ENCODE peak calls at places on chromosomes 12 and 14, in nine cellular contexts. One of them, this sample, is unnamed.

GRCh38 chr14:93676416-93676958 is 111.8 kb downstream of the PRIMA1 start:
- DNase-seq in foreskin fibroblast: no peak
- DNase-seq in left ventricle myocardium inferior: no peak
- DNase-seq in CD8-positive, alpha-beta T cell: no peak
- DNase-seq in upper lobe of right lung: no peak
- DNase-seq in A549: no peak
- DNase-seq in fibroblast of lung: no peak
- DNase-seq in body of pancreas: no peak
- DNase-seq in AG09309: no peak
- DNase-seq in this sample: no peak

GRCh38 chr12:46472893-46473633 is 100.5 kb upstream of the SLC38A2 start:
- DNase-seq in fibroblast of lung: peak; percentile 78
- DNase-seq in CD8-positive, alpha-beta T cell: no peak
- DNase-seq in upper lobe of right lung: no peak
- DNase-seq in A549: no peak
- DNase-seq in AG09309: no peak
- DNase-seq in left ventricle myocardium inferior: no peak
- DNase-seq in foreskin fibroblast: peak; percentile 53
- DNase-seq in body of pancreas: peak; percentile 27
- DNase-seq in this sample: peak; percentile 94

GRCh38 chr14:38786921-38787320 is 316.1 kb downstream of the SEC23A start:
- DNase-seq in fibroblast of lung: no peak
- DNase-seq in foreskin fibroblast: no peak
- DNase-seq in body of pancreas: no peak
- DNase-seq in left ventricle myocardium inferior: no peak
- DNase-seq in upper lobe of right lung: no peak
- DNase-seq in A549: no peak
- DNase-seq in CD8-positive, alpha-beta T cell: no peak
- DNase-seq in AG09309: no peak
- DNase-seq in this sample: no peak

GRCh38 chr14:68655021-68655811 is 137.7 kb downstream of the ZFP36L1 start:
- DNase-seq in CD8-positive, alpha-beta T cell: no peak
- DNase-seq in AG09309: no peak
- DNase-seq in upper lobe of right lung: no peak
- DNase-seq in body of pancreas: peak; percentile 67
- DNase-seq in fibroblast of lung: peak; percentile 51
- DNase-seq in foreskin fibroblast: no peak
- DNase-seq in left ventricle myocardium inferior: no peak
- DNase-seq in A549: no peak
- DNase-seq in this sample: no peak

GRCh38 chr12:118980407-118981014 is 830 bp upstream of the SRRM4 start:
- DNase-seq in A549: no peak
- DNase-seq in foreskin fibroblast: no peak
- DNase-seq in left ventricle myocardium inferior: no peak
- DNase-seq in AG09309: no peak
- DNase-seq in fibroblast of lung: no peak
- DNase-seq in body of pancreas: no peak
- DNase-seq in CD8-positive, alpha-beta T cell: no peak
- DNase-seq in upper lobe of right lung: no peak
- DNase-seq in this sample: no peak

GRCh38 chr14:68089146-68089715 is 269.7 kb downstream of the RAD51B start:
- DNase-seq in upper lobe of right lung: no peak
- DNase-seq in A549: peak; percentile 67
- DNase-seq in fibroblast of lung: peak; percentile 39
- DNase-seq in AG09309: no peak
- DNase-seq in CD8-positive, alpha-beta T cell: no peak
- DNase-seq in foreskin fibroblast: no peak
- DNase-seq in left ventricle myocardium inferior: no peak
- DNase-seq in body of pancreas: no peak
- DNase-seq in this sample: peak; percentile 25

GRCh38 chr12:129550353-129550752 is 353.5 kb downstream of the TMEM132D start:
- DNase-seq in fibroblast of lung: no peak
- DNase-seq in foreskin fibroblast: no peak
- DNase-seq in AG09309: no peak
- DNase-seq in upper lobe of right lung: peak; percentile 75
- DNase-seq in A549: no peak
- DNase-seq in left ventricle myocardium inferior: no peak
- DNase-seq in CD8-positive, alpha-beta T cell: no peak
- DNase-seq in body of pancreas: peak; percentile 67
- DNase-seq in this sample: no peak

GRCh38 chr12:125220404-125221273 is 155.4 kb downstream of the AACS start:
- DNase-seq in CD8-positive, alpha-beta T cell: no peak
- DNase-seq in body of pancreas: peak; percentile 88
- DNase-seq in fibroblast of lung: no peak
- DNase-seq in left ventricle myocardium inferior: no peak
- DNase-seq in A549: no peak
- DNase-seq in upper lobe of right lung: no peak
- DNase-seq in foreskin fibroblast: no peak
- DNase-seq in AG09309: no peak
- DNase-seq in this sample: peak; percentile 42

GRCh38 chr14:95523051-95523817 is 6.8 kb upstream of the SYNE3 start:
- DNase-seq in A549: no peak
- DNase-seq in foreskin fibroblast: no peak
- DNase-seq in left ventricle myocardium inferior: no peak
- DNase-seq in upper lobe of right lung: no peak
- DNase-seq in CD8-positive, alpha-beta T cell: peak; percentile 44
- DNase-seq in fibroblast of lung: no peak
- DNase-seq in body of pancreas: no peak
- DNase-seq in AG09309: no peak
- DNase-seq in this sample: peak; percentile 58

GRCh38 chr12:100672075-100672592 is 98.7 kb downstream of the GAS2L3 start:
- DNase-seq in fibroblast of lung: no peak
- DNase-seq in AG09309: no peak
- DNase-seq in A549: peak; percentile 21
- DNase-seq in body of pancreas: no peak
- DNase-seq in left ventricle myocardium inferior: no peak
- DNase-seq in foreskin fibroblast: no peak
- DNase-seq in upper lobe of right lung: no peak
- DNase-seq in CD8-positive, alpha-beta T cell: peak; percentile 8
- DNase-seq in this sample: no peak

GRCh38 chr12:40444174-40444573 is 219.4 kb downstream of the LRRK2 start:
- DNase-seq in upper lobe of right lung: no peak
- DNase-seq in AG09309: no peak
- DNase-seq in A549: no peak
- DNase-seq in foreskin fibroblast: no peak
- DNase-seq in body of pancreas: no peak
- DNase-seq in CD8-positive, alpha-beta T cell: no peak
- DNase-seq in fibroblast of lung: no peak
- DNase-seq in left ventricle myocardium inferior: no peak
- DNase-seq in this sample: no peak

GRCh38 chr12:40451661-40452060 is 226.9 kb downstream of the LRRK2 start:
- DNase-seq in left ventricle myocardium inferior: no peak
- DNase-seq in body of pancreas: no peak
- DNase-seq in fibroblast of lung: no peak
- DNase-seq in CD8-positive, alpha-beta T cell: no peak
- DNase-seq in A549: no peak
- DNase-seq in AG09309: no peak
- DNase-seq in upper lobe of right lung: no peak
- DNase-seq in foreskin fibroblast: no peak
- DNase-seq in this sample: no peak

DNA sequence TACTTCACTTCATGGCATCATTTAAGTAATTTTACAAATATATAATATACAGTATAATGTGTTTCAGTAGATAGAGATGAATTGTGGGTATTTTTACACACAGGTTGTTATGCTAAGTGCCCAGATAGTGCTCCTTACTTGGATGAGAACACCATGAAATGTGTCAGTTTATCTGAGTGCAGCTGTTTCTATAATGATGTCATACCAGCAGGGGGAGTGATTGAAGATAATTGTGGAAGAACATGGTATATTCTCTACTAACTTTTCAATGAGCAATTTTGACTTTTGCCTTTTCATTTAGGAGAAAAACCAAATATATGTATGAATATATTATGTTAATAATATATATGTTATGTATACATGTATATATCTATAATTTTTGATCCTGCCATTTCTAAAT is 221.6 kb downstream of the LRRK2 start:
- DNase-seq in CD8-positive, alpha-beta T cell: no peak
- DNase-seq in fibroblast of lung: no peak
- DNase-seq in body of pancreas: no peak
- DNase-seq in left ventricle myocardium inferior: no peak
- DNase-seq in upper lobe of right lung: no peak
- DNase-seq in foreskin fibroblast: peak; percentile 0
- DNase-seq in AG09309: no peak
- DNase-seq in A549: peak; percentile 32
- DNase-seq in this sample: peak; percentile 31
- TF ChIP-seq CTCF in CD8-positive, alpha-beta T cell: no peak
- TF ChIP-seq CTCF in fibroblast of lung: peak; percentile 18
- TF ChIP-seq CTCF in body of pancreas: no peak
- TF ChIP-seq CTCF in left ventricle myocardium inferior: peak; percentile 26
- TF ChIP-seq CTCF in upper lobe of right lung: peak; percentile 41
- TF ChIP-seq CTCF in foreskin fibroblast: peak; percentile 22
- TF ChIP-seq CTCF in AG09309: peak; percentile 16
- TF ChIP-seq CTCF in A549: peak; percentile 57
- TF ChIP-seq CTCF in this sample: peak; percentile 50

DNA sequence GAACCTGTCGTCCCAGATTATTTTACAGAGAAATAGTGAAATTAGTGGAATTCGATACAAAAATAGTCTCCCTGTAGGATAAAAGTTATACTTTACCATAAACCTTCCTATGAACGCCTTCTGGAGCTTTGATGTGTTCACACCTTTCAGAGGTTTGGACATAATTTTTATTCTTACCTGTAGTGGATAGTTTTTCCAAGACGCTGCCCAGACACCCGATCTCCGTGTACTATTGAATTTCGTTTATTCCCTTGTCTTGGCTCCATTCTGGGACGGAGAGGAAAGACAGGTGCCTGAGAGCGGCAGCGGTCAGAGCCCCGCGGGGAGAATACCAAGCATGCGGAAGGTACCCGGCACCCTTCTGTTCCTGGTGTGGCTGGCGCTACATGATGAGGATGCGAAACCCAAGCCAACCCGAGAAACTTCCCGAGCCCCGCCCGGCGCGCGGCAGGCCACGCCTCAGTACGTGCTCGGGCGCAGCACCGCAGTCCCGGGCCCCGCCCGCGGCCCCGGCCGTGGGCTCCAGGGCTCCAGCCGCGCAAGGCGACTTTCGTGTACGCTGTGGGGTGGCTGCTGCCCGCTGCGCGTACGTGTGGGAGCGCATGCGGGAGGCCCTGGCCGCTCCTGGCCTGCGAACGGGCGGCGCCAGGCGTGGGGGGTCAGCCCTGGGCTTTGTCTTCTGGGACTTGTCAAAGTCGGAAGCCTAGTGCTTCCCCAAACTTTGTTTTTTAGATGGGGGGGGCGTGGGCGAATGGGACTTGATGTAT is 11.3 kb upstream of the SNAPC1 start:
- DNase-seq in body of pancreas: peak; percentile 83
- DNase-seq in upper lobe of right lung: peak; percentile 94
- DNase-seq in A549: peak; percentile 76
- DNase-seq in fibroblast of lung: peak; percentile 71
- DNase-seq in CD8-positive, alpha-beta T cell: peak; percentile 74
- DNase-seq in AG09309: no peak
- DNase-seq in left ventricle myocardium inferior: peak; percentile 92
- DNase-seq in foreskin fibroblast: peak; percentile 84
- DNase-seq in this sample: peak; percentile 63
- H3K4me3 ChIP-seq in body of pancreas: peak overlapping the region; percentile 34
- H3K4me3 ChIP-seq in upper lobe of right lung: peak overlapping the region; percentile 63
- H3K4me3 ChIP-seq in A549: peak overlapping the region; percentile 38
- H3K4me3 ChIP-seq in fibroblast of lung: peak overlapping the region; percentile 54
- H3K4me3 ChIP-seq in CD8-positive, alpha-beta T cell: peak overlapping the region; percentile 73
- H3K4me3 ChIP-seq in AG09309: peak overlapping the region; percentile 14
- H3K4me3 ChIP-seq in left ventricle myocardium inferior: peak overlapping the region; percentile 70
- H3K4me3 ChIP-seq in foreskin fibroblast: peak overlapping the region; percentile 52
- H3K4me3 ChIP-seq in this sample: peak overlapping the region; percentile 53

DNA sequence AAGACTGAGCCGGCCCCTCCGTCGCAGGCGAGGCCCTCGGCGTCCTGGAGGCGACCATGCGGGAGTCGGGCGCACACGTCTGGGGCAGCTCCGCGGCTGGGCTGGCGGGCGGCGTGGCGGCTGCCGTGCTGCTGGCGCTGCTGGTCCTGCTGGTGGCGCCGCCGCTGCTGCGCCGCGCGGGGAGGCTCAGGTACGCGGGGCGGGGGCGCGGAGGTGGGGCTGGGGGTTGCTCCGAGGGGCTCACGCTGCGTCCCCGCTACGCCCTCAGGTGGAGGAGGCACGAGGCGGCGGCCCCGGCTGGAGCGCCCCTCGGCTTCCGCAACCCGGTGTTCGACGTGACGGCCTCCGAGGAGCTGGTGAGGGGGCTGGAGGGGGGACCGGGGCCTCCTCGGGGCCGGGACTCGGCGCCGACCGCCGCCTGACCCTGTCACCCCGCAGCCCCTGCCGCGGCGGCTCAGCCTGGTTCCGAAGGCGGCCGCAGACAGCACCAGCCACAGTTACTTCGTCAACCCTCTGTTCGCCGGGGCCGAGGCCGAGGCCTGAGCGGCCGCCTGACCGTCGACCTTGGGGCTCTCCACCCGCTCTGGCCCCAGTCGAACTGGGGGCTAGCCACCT is 7.8 kb downstream of the AMN start:
- DNase-seq in body of pancreas: no peak
- DNase-seq in AG09309: no peak
- DNase-seq in upper lobe of right lung: no peak
- DNase-seq in fibroblast of lung: no peak
- DNase-seq in foreskin fibroblast: no peak
- DNase-seq in A549: no peak
- DNase-seq in left ventricle myocardium inferior: no peak
- DNase-seq in CD8-positive, alpha-beta T cell: no peak
- DNase-seq in this sample: no peak
- TF ChIP-seq CTCF in body of pancreas: no peak
- TF ChIP-seq CTCF in AG09309: no peak
- TF ChIP-seq CTCF in upper lobe of right lung: no peak
- TF ChIP-seq CTCF in fibroblast of lung: no peak
- TF ChIP-seq CTCF in foreskin fibroblast: no peak
- TF ChIP-seq CTCF in A549: no peak
- TF ChIP-seq CTCF in left ventricle myocardium inferior: no peak
- TF ChIP-seq CTCF in CD8-positive, alpha-beta T cell: no peak
- TF ChIP-seq CTCF in this sample: no peak

GRCh38 chr14:28785096-28785952 is 18.7 kb downstream of the FOXG1 start:
- DNase-seq in fibroblast of lung: no peak
- DNase-seq in left ventricle myocardium inferior: no peak
- DNase-seq in upper lobe of right lung: no peak
- DNase-seq in foreskin fibroblast: no peak
- DNase-seq in body of pancreas: no peak
- DNase-seq in AG09309: no peak
- DNase-seq in CD8-positive, alpha-beta T cell: no peak
- DNase-seq in A549: no peak
- DNase-seq in this sample: no peak

GRCh38 chr14:28783593-28784143 is 17.1 kb downstream of the FOXG1 start:
- DNase-seq in AG09309: no peak
- DNase-seq in fibroblast of lung: no peak
- DNase-seq in upper lobe of right lung: no peak
- DNase-seq in foreskin fibroblast: no peak
- DNase-seq in body of pancreas: no peak
- DNase-seq in CD8-positive, alpha-beta T cell: no peak
- DNase-seq in A549: no peak
- DNase-seq in left ventricle myocardium inferior: no peak
- DNase-seq in this sample: no peak

GRCh38 chr14:28780843-28781503 is 14.4 kb downstream of the FOXG1 start:
- DNase-seq in upper lobe of right lung: no peak
- DNase-seq in CD8-positive, alpha-beta T cell: no peak
- DNase-seq in A549: no peak
- DNase-seq in left ventricle myocardium inferior: no peak
- DNase-seq in foreskin fibroblast: no peak
- DNase-seq in AG09309: no peak
- DNase-seq in body of pancreas: no peak
- DNase-seq in fibroblast of lung: no peak
- DNase-seq in this sample: no peak

GRCh38 chr14:28779416-28779941 is 12.9 kb downstream of the FOXG1 start:
- DNase-seq in upper lobe of right lung: no peak
- DNase-seq in body of pancreas: no peak
- DNase-seq in left ventricle myocardium inferior: no peak
- DNase-seq in CD8-positive, alpha-beta T cell: no peak
- DNase-seq in fibroblast of lung: no peak
- DNase-seq in AG09309: no peak
- DNase-seq in foreskin fibroblast: no peak
- DNase-seq in A549: no peak
- DNase-seq in this sample: no peak

GRCh38 chr14:28784262-28785021 is 17.9 kb downstream of the FOXG1 start:
- DNase-seq in left ventricle myocardium inferior: no peak
- DNase-seq in upper lobe of right lung: no peak
- DNase-seq in fibroblast of lung: no peak
- DNase-seq in A549: no peak
- DNase-seq in foreskin fibroblast: no peak
- DNase-seq in body of pancreas: no peak
- DNase-seq in AG09309: no peak
- DNase-seq in CD8-positive, alpha-beta T cell: no peak
- DNase-seq in this sample: no peak
- H3K4me3 ChIP-seq in left ventricle myocardium inferior: peak overlapping the region; percentile 51
- H3K4me3 ChIP-seq in upper lobe of right lung: no peak overlapping the region
- H3K4me3 ChIP-seq in fibroblast of lung: no peak overlapping the region
- H3K4me3 ChIP-seq in A549: no peak overlapping the region
- H3K4me3 ChIP-seq in foreskin fibroblast: peak overlapping the region; percentile 49
- H3K4me3 ChIP-seq in body of pancreas: no peak overlapping the region
- H3K4me3 ChIP-seq in AG09309: no peak overlapping the region
- H3K4me3 ChIP-seq in CD8-positive, alpha-beta T cell: no peak overlapping the region
- H3K4me3 ChIP-seq in this sample: no peak overlapping the region